ENCODE peak calls at places on chromosomes 13 and 19, in seven cellular contexts. U, E, C, K, H, G and W are unnamed samples.

GRCh38 chr19:23949611-23950010 is 34.9 kb downstream of the ZNF726 start:
- DNase-seq in U (no peak), E (no peak), C (no peak), K (no peak), H (no peak), G (no peak), W (no peak)

GRCh38 chr13:86765462-86765861 is 905.7 kb upstream of the SLITRK5 start:
- DNase-seq in U (no peak), E (no peak), C (no peak), K (no peak), H (no peak), G (no peak), W (no peak)

GRCh38 chr13:26735677-26736076 is 24.9 kb downstream of the GPR12 start:
- DNase-seq in U (no peak), E (no peak), C (no peak), K (no peak), H (no peak), G (no peak), W (no peak)

GRCh38 chr19:1324792-1325567 is 39.3 kb downstream of the EFNA2 start:
- DNase-seq in U (peak; percentile 85), E (no peak), C (no peak), K (peak; percentile 21), H (no peak), G (peak; percentile 57), W (peak; percentile 94)

GRCh38 chr13:67175836-67176235 is 54.3 kb downstream of the PCDH9 start:
- DNase-seq in U (no peak), E (no peak), C (no peak), K (no peak), H (no peak), G (no peak), W (no peak)

GRCh38 chr19:47097396-47098217 is 16.0 kb downstream of the ZC3H4 start:
- DNase-seq in U (no peak), E (peak; percentile 49), C (no peak), K (no peak), H (no peak), G (peak; percentile 40), W (peak; percentile 88)

GRCh38 chr13:43359536-43359935 is 336.1 kb downstream of the DNAJC15 start:
- DNase-seq in U (no peak), E (no peak), C (no peak), K (no peak), H (no peak), G (no peak), W (no peak)

GRCh38 chr19:18597809-18598660 is 8.6 kb downstream of the CRLF1 start:
- DNase-seq in U (no peak), E (peak; percentile 58), C (no peak), K (no peak), H (no peak), G (no peak), W (no peak)

GRCh38 chr13:33125821-33126570 is 109.8 kb downstream of the KL start:
- DNase-seq in U (peak; percentile 64), E (peak; percentile 80), C (no peak), K (peak; percentile 87), H (no peak), G (peak; percentile 80), W (peak; percentile 89)

GRCh38 chr13:48500652-48501197 is 32.2 kb downstream of the RCBTB2 start:
- DNase-seq in U (no peak), E (no peak), C (no peak), K (peak; percentile 81), H (no peak), G (no peak), W (no peak)

GRCh38 chr19:15025237-15025636 is 24.0 kb upstream of the CASP14 start:
- DNase-seq in U (no peak), E (peak; percentile 59), C (no peak), K (no peak), H (no peak), G (no peak), W (no peak)

GRCh38 chr13:83825676-83826075 is 56.6 kb downstream of the SLITRK1 start:
- DNase-seq in U (no peak), E (no peak), C (no peak), K (no peak), H (no peak), G (no peak), W (no peak)

GRCh38 chr19:33927789-33928457 is 131.3 kb downstream of the KCTD15 start:
- DNase-seq in U (no peak), E (no peak), C (no peak), K (no peak), H (no peak), G (no peak), W (no peak)
- H3K4me3 ChIP-seq in U (no peak overlapping the region), E (no peak overlapping the region), C (no peak overlapping the region), K (no peak overlapping the region), H (no peak overlapping the region), G (no peak overlapping the region), W (no peak overlapping the region)

GRCh38 chr13:108728370-108728769 is 99.0 kb downstream of the MYO16 start:
- DNase-seq in U (no peak), E (peak; percentile 90), C (no peak), K (no peak), H (no peak), G (no peak), W (no peak)
- TF ChIP-seq CTCF in U (no peak), E (peak; percentile 93), C (no peak), K (peak; percentile 3), H (no peak), G (no peak), W (no peak)

DNA sequence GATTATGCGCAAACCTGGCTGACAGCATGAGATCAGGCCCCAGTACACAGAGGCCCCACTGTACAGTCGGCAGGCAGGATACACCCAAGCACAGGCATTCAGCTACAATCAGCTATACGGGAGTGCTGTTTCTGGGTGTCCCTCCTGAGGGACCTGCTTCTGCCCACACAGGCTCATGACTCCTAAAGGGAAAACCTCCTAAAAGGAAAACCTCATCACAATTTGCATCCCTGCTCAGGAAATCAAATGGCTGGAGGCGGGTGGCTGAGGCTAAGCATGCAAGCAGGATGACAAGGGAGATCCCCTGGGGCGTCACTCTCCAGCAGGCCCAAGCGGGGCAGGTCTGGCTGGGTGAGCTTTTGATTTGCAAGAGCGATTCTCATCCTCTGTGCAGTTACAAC is 99.8 kb downstream of the CRYL1 start:
- DNase-seq in U (no peak), E (no peak), C (no peak), K (no peak), H (no peak), G (no peak), W (no peak)
- H3K4me3 ChIP-seq in U (no peak overlapping the region), E (no peak overlapping the region), C (no peak overlapping the region), K (no peak overlapping the region), H (no peak overlapping the region), G (no peak overlapping the region), W (no peak overlapping the region)

GRCh38 chr13:45728759-45729158 is 26.6 kb downstream of the CBY2 start:
- DNase-seq in U (no peak), E (peak; percentile 88), C (no peak), K (no peak), H (no peak), G (no peak), W (no peak)
- TF ChIP-seq CTCF in U (no peak), E (peak; percentile 86), C (no peak), K (peak; percentile 14), H (no peak), G (no peak), W (no peak)

GRCh38 chr19:41866284-41866683 is 6.2 kb downstream of the RPS19 start:
- DNase-seq in U (no peak), E (no peak), C (no peak), K (no peak), H (no peak), G (no peak), W (no peak)

GRCh38 chr19:41862445-41862986 is 2.5 kb downstream of the RPS19 start:
- DNase-seq in U (no peak), E (no peak), C (no peak), K (no peak), H (no peak), G (no peak), W (no peak)

GRCh38 chr19:41863209-41863931 is 3.3 kb downstream of the RPS19 start:
- DNase-seq in U (no peak), E (no peak), C (no peak), K (no peak), H (no peak), G (no peak), W (no peak)

GRCh38 chr19:41861846-41862245 is 1.8 kb downstream of the RPS19 start:
- DNase-seq in U (no peak), E (no peak), C (no peak), K (no peak), H (no peak), G (no peak), W (no peak)

GRCh38 chr19:41864374-41864773 is 4.3 kb downstream of the RPS19 start:
- DNase-seq in U (no peak), E (no peak), C (no peak), K (no peak), H (no peak), G (no peak), W (no peak)
- H3K4me3 ChIP-seq in U (no peak overlapping the region), E (peak overlapping the region; percentile 57), C (no peak overlapping the region), K (no peak overlapping the region), H (no peak overlapping the region), G (no peak overlapping the region), W (no peak overlapping the region)

GRCh38 chr19:3601021-3601420 is 5.7 kb downstream of the TBXA2R start:
- DNase-seq in U (no peak), E (no peak), C (no peak), K (no peak), H (no peak), G (no peak), W (no peak)
- TF ChIP-seq CTCF in U (no peak), E (no peak), C (no peak), K (no peak), H (no peak), G (no peak), W (no peak)

DNA sequence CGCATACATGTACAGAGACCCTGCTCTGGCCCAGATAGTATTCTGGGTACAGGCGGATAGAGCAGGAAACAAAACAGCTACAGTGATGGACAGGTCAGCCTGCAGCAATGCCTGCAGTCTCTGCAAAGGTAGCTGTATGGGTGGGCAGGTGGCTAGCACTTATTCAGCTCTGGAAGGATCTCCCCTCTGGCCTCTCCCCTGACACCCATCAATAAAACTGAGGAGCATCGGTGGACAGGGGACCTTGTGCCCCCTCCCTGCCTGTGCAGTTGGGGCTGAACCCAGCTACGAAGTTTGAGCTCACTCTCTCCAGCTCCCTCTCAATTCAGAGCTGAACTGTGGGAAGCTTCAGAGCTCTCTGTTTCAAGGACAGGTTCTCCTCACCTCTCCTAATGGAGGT is 1.6 kb downstream of the ALOX5AP start:
- DNase-seq in U (no peak), E (no peak), C (no peak), K (no peak), H (no peak), G (no peak), W (no peak)
- H3K4me3 ChIP-seq in U (no peak overlapping the region), E (no peak overlapping the region), C (peak overlapping the region; percentile 64), K (no peak overlapping the region), H (no peak overlapping the region), G (no peak overlapping the region), W (no peak overlapping the region)

DNA sequence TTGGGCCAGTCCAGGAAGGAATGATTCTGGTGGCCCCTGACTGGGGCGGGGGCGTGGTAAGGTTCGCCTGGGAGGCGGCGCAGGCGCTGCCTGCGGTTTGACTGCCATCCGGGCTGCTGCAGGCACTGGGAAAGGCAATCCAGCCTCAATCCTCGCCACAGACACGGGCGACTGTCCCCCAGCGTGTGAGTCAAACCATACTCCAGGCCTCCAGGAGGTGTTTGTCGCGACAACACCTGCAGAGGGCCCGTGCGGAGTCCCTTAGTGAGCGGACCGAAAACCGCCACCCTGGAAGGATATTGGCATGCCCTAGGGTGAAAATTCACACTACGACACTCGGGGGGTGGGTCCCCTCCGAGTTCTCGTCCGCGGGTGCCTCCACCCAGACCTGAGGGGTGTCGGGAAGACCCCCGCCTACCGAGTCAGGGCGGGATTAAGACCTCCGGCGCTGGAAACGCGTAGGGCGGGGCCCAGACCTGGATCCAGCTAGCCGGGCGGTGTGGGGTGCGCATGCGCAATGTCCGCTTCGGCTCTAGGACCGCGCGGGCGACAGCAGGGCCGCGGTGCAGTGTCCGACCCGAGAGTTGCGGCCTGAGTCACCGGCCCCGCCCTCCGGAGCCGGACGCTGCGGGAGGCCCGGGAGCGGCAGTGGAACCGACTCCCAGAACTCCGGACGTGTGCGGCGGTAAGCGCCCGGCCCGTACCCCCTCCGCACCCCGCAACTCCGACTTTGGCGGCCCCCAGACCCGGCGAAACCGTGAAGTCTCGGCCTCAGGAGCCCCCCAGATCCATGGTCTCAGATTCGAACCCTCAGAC is at the start of gene CAPNS1:
- DNase-seq in U (peak; percentile 98), E (peak; percentile 99), C (peak; percentile 96), K (peak; percentile 86), H (peak; percentile 62), G (peak; percentile 98), W (peak; percentile 95)
- TF ChIP-seq CTCF in U (peak; percentile 39), E (peak; percentile 66), C (peak; percentile 26), K (no peak), H (peak; percentile 24), G (peak; percentile 28), W (no peak)